ENCODE peak calls at places on chromosome X, in four cellular contexts. S is HFF-Myc, R is DMS 273 treated with DMSO at 0.1 percent for 48 hours, O is Daoy. Q is an unnamed sample.

GRCh38 chrX:70096052-70096451 is 33.8 kb downstream of the OTUD6A start:
- DNase-seq in O (peak), S (no peak), R (no peak), Q (no peak)

GRCh38 chrX:119145241-119145653 is 17.6 kb upstream of the KIAA1210 start:
- DNase-seq in R (no peak), O (no peak), S (no peak), Q (no peak)

GRCh38 chrX:121851033-121851432 is 803.6 kb downstream of the GLUD2 start:
- DNase-seq in R (no peak), S (peak), O (peak), Q (no peak)

GRCh38 chrX:15202458-15203177 is 67.3 kb downstream of the ASB9 start:
- DNase-seq in S (peak), R (no peak), O (peak), Q (no peak)

GRCh38 chrX:103396186-103396585 is 19.8 kb downstream of the BEX3 start:
- DNase-seq in O (peak), R (no peak), S (no peak), Q (no peak)

GRCh38 chrX:85327060-85327333 is 52.5 kb downstream of the POF1B start:
- DNase-seq in S (no peak), O (no peak), R (no peak), Q (no peak)

GRCh38 chrX:151801980-151802379 is 67.4 kb downstream of the CNGA2 start:
- DNase-seq in R (no peak), S (no peak), O (peak), Q (no peak)

GRCh38 chrX:39310925-39311324 is 509.7 kb downstream of the MID1IP1 start:
- DNase-seq in O (no peak), R (no peak), S (no peak), Q (no peak)

GRCh38 chrX:56797966-56798711 is 69.1 kb downstream of the NBDY start:
- DNase-seq in O (no peak), S (no peak), R (no peak), Q (no peak)

GRCh38 chrX:30309139-30309571 is at the start of gene NR0B1:
- DNase-seq in R (no peak), O (no peak), S (no peak), Q (no peak)

GRCh38 chrX:49842603-49843002 is 13.5 kb downstream of the PAGE4 start:
- DNase-seq in O (no peak), R (no peak), S (no peak), Q (no peak)

GRCh38 chrX:40479777-40480318 is 100.9 kb upstream of the ATP6AP2 start:
- DNase-seq in S (no peak), R (no peak), O (peak), Q (no peak)

GRCh38 chrX:72255445-72255844 is 16.6 kb upstream of the ERCC6L start:
- DNase-seq in O (no peak), S (no peak), R (no peak), Q (no peak)

GRCh38 chrX:48694776-48695523 is 1.6 kb upstream of the SUV39H1 start:
- DNase-seq in R (no peak), O (no peak), S (no peak), Q (no peak)

GRCh38 chrX:41457618-41458192 is 10.6 kb downstream of the NYX start:
- DNase-seq in O (no peak), S (no peak), R (no peak), Q (no peak)

GRCh38 chrX:16601885-16602284 is 48.1 kb upstream of the S100G start:
- DNase-seq in S (no peak), R (no peak), O (no peak), Q (no peak)

GRCh38 chrX:87338510-87338909 is 179.1 kb upstream of the KLHL4 start:
- DNase-seq in O (no peak), S (no peak), R (no peak), Q (no peak)

GRCh38 chrX:17552251-17552650 is 177.3 kb downstream of the NHS start:
- DNase-seq in O (peak), S (no peak), R (no peak), Q (no peak)

GRCh38 chrX:11137543-11138139 is 26.5 kb downstream of the HCCS start:
- DNase-seq in S (peak), O (peak), R (peak), Q (no peak)

GRCh38 chrX:71175531-71175930 is 30.9 kb downstream of the NLGN3 start:
- DNase-seq in R (no peak), S (no peak), O (no peak), Q (no peak)

GRCh38 chrX:15816886-15817285 is 26.6 kb downstream of the ZRSR2 start:
- DNase-seq in S (no peak), R (no peak), O (no peak), Q (no peak)

GRCh38 chrX:4263005-4263404 is 549.6 kb upstream of the PRKX start:
- DNase-seq in R (no peak), O (no peak), S (no peak), Q (no peak)

GRCh38 chrX:5458300-5458699 is 770.4 kb downstream of the NLGN4X start:
- DNase-seq in R (no peak), O (no peak), S (no peak), Q (no peak)

GRCh38 chrX:20412871-20413486 is 146.3 kb upstream of the RPS6KA3 start:
- DNase-seq in R (no peak), S (no peak), O (no peak), Q (no peak)

GRCh38 chrX:153926863-153927685 is 1.0 kb upstream of the ARHGAP4 start:
- DNase-seq in S (no peak), O (peak), R (no peak), Q (no peak)

GRCh38 chrX:9337056-9337455 is 127.8 kb upstream of the TBL1X start:
- DNase-seq in R (peak), O (no peak), S (no peak), Q (no peak)

GRCh38 chrX:1151378-1152077 is 60.9 kb downstream of the CRLF2 start:
- DNase-seq in O (no peak), S (no peak), R (no peak), Q (no peak)

GRCh38 chrX:68703849-68704248 is 56.4 kb downstream of the STARD8 start:
- DNase-seq in S (no peak), R (no peak), O (no peak), Q (no peak)

GRCh38 chrX:136251042-136251991 is at the start of gene MAP7D3:
- DNase-seq in S (no peak), O (peak), R (peak), Q (no peak)

GRCh38 chrX:135304741-135305140 is 4.5 kb upstream of the ETDC start:
- DNase-seq in O (no peak), S (no peak), R (no peak), Q (no peak)

GRCh38 chrX:80929251-80929650 is 119.6 kb upstream of the BRWD3 start:
- DNase-seq in S (no peak), R (no peak), O (no peak), Q (no peak)

Q was measured in omental fat pad.